ENCODE peak calls at places on chromosomes 1 and 21, in four cellular contexts. D is bronchial epithelial cell, T is fibroblast of lung, R is astrocyte. S is an unnamed sample.
A peak's percentile ranks its signal among the peaks of the same experiment; 100 is the strongest.

GRCh38 chr1:45412899-45413298 is 72.7 kb upstream of the MUTYH start:
- DNase-seq in R (no peak), D (no peak), T (no peak), S (no peak)

GRCh38 chr1:4673494-4673893 is 19.1 kb downstream of the AJAP1 start:
- DNase-seq in T (no peak), R (no peak), D (no peak), S (no peak)

GRCh38 chr1:171254859-171255258 is 6.6 kb downstream of the FMO1 start:
- DNase-seq in T (peak; percentile 49), D (peak; percentile 81), R (peak; percentile 36), S (no peak)

GRCh38 chr1:36390411-36390810 is 4.7 kb upstream of the STK40 start:
- DNase-seq in R (no peak), T (no peak), D (no peak), S (no peak)

GRCh38 chr21:36065497-36066036 is 4.3 kb upstream of the CBR1 start:
- DNase-seq in R (peak; percentile 51), T (peak; percentile 64), D (peak; percentile 74), S (no peak)

GRCh38 chr1:242449211-242449610 is 75.3 kb downstream of the PLD5 start:
- DNase-seq in D (no peak), R (no peak), T (no peak), S (no peak)

GRCh38 chr1:195495720-195496635 is 1112.3 kb downstream of the KCNT2 start:
- DNase-seq in R (no peak), D (no peak), T (no peak), S (no peak)

GRCh38 chr21:36579898-36580297 is 100.0 kb upstream of the CLDN14 start:
- DNase-seq in D (no peak), T (no peak), R (no peak), S (no peak)

GRCh38 chr21:29334717-29335428 is 36.2 kb downstream of the BACH1 start:
- DNase-seq in R (peak; percentile 93), T (peak; percentile 94), D (no peak), S (no peak)

GRCh38 chr1:150257624-150258274 is at the start of gene CA14:
- DNase-seq in D (no peak), R (no peak), T (peak; percentile 33), S (no peak)

GRCh38 chr1:147496571-147496970 is 44.7 kb upstream of the BCL9 start:
- DNase-seq in T (peak; percentile 48), D (no peak), R (peak; percentile 35), S (peak; percentile 65)

GRCh38 chr1:106910798-106911197 is 145.7 kb upstream of the PRMT6 start:
- DNase-seq in T (peak; percentile 25), D (peak; percentile 75), R (no peak), S (no peak)

GRCh38 chr1:64133036-64133435 is 70.4 kb upstream of the UBE2U start:
- DNase-seq in T (peak; percentile 92), D (peak; percentile 90), R (peak; percentile 90), S (peak; percentile 95)

GRCh38 chr1:111275079-111275478 is 15.6 kb upstream of the CHIA start:
- DNase-seq in D (peak; percentile 77), R (peak; percentile 77), T (peak; percentile 85), S (peak; percentile 97)

GRCh38 chr1:151013518-151013917 is 5.3 kb downstream of the PRUNE1 start:
- DNase-seq in T (peak; percentile 81), R (peak; percentile 71), D (no peak), S (no peak)

GRCh38 chr1:36565576-36566501 is 83.1 kb upstream of the CSF3R start:
- DNase-seq in T (no peak), R (no peak), D (no peak), S (no peak)

GRCh38 chr1:208895820-208896219 is 651.6 kb upstream of the PLXNA2 start:
- DNase-seq in T (no peak), R (no peak), D (no peak), S (no peak)

GRCh38 chr1:186662752-186663151 is 17.5 kb downstream of the PTGS2 start:
- DNase-seq in R (peak; percentile 14), T (peak; percentile 30), D (peak; percentile 90), S (peak; percentile 47)

GRCh38 chr1:30892251-30892650 is 16.3 kb downstream of the SDC3 start:
- DNase-seq in R (no peak), T (no peak), D (no peak), S (no peak)

GRCh38 chr1:211478376-211478775 is 13.6 kb downstream of the RD3 start:
- DNase-seq in R (no peak), T (no peak), D (no peak), S (no peak)

GRCh38 chr1:41241748-41242644 is at the start of gene SCMH1:
- DNase-seq in D (no peak), T (peak; percentile 40), R (peak; percentile 12), S (peak; percentile 49)

GRCh38 chr1:90417139-90417538 is 300.0 kb downstream of the BARHL2 start:
- DNase-seq in R (peak; percentile 60), D (peak; percentile 32), T (peak; percentile 63), S (no peak)

GRCh38 chr1:31714442-31715096 is 10.8 kb upstream of the COL16A1 start:
- DNase-seq in R (peak; percentile 60), D (peak; percentile 50), T (peak; percentile 78), S (peak; percentile 83)

GRCh38 chr1:15180945-15181523 is 27.5 kb downstream of the TMEM51 start:
- DNase-seq in D (no peak), R (no peak), T (no peak), S (no peak)

GRCh38 chr1:245771521-245772281 is 616.9 kb downstream of the KIF26B start:
- DNase-seq in T (peak; percentile 99), R (peak; percentile 99), D (peak; percentile 40), S (peak; percentile 28)

GRCh38 chr21:42031816-42032215 is 21.7 kb upstream of the ZBTB21 start:
- DNase-seq in R (no peak), D (no peak), T (no peak), S (no peak)

GRCh38 chr1:149978547-149979023 is 31.9 kb downstream of the OTUD7B start:
- DNase-seq in D (no peak), R (no peak), T (no peak), S (no peak)

GRCh38 chr1:203428981-203429599 is 46.5 kb upstream of the PRELP start:
- DNase-seq in D (peak; percentile 20), R (no peak), T (no peak), S (no peak)

GRCh38 chr1:221440658-221441057 is 301.2 kb downstream of the DUSP10 start:
- DNase-seq in T (peak; percentile 39), R (peak; percentile 38), D (peak; percentile 53), S (no peak)

GRCh38 chr1:246577082-246577719 is 10.9 kb downstream of the CNST start:
- DNase-seq in R (no peak), T (no peak), D (no peak), S (no peak)

GRCh38 chr1:160401487-160401805 is 1.1 kb downstream of the VANGL2 start:
- DNase-seq in T (no peak), R (no peak), D (no peak), S (no peak)

GRCh38 chr1:160398823-160399222 is 1.5 kb upstream of the VANGL2 start:
- DNase-seq in T (no peak), R (no peak), D (peak; percentile 83), S (no peak)

GRCh38 chr1:160399544-160400283 is 650 bp upstream of the VANGL2 start:
- DNase-seq in R (no peak), D (no peak), T (no peak), S (no peak)

GRCh38 chr1:160400646-160401486 is 502 bp downstream of the VANGL2 start:
- DNase-seq in T (peak; percentile 6), D (no peak), R (no peak), S (no peak)

DNA sequence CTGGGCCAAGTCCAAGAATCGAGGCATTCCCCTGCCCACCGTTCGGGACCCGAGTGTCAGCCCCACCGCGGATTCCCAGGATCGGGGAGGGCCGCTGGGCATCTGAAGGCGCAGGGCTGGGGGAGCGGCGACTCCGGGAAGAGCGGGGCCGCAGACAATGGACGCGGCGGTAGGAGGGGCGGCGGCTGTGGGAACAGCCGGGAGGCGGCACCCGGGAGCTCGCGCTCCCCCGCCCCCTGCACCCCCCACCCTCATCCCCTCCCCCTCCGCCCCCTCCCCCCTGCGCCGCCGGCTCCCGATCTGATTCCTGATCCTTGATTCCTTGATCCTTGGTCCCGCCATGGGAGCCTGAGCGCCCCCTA is at the start of gene VANGL2:
- DNase-seq in D (no peak), R (peak; percentile 44), T (peak; percentile 71), S (peak; percentile 63)
- H3K4me3 ChIP-seq in D (peak within 1 kb of the TSS; percentile 57), R (peak within 1 kb of the TSS; percentile 69), T (no peak within 1 kb of the TSS), S (peak within 1 kb of the TSS; percentile 48)

DNA sequence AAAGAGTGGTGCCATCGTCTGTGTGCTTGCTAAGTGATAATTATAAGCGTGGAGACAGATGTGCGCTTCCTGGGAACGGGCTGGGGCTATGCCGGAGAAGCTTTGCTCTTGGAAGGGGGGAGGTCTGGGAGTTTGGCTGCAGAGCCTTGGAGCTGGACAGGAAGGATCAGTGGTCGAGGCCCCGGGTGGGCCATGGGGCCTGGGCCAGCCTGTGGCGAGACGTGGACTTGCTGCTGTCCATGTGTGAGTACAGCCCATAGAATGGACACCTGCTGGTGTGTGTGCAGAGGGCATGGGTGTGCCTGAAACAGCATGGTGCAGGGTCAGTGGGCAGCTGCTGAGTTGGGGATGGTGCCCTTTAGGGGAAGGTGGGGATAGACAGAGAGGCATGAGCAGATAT is 121.3 kb downstream of the PCBP3 start:
- DNase-seq in D (no peak), T (no peak), R (no peak), S (no peak)
- H3K27me3 ChIP-seq in D (no peaks in the 10 kb centered on the region), T (no peaks in the 10 kb centered on the region), R (no peaks in the 10 kb centered on the region), S (no peaks in the 10 kb centered on the region)

DNA sequence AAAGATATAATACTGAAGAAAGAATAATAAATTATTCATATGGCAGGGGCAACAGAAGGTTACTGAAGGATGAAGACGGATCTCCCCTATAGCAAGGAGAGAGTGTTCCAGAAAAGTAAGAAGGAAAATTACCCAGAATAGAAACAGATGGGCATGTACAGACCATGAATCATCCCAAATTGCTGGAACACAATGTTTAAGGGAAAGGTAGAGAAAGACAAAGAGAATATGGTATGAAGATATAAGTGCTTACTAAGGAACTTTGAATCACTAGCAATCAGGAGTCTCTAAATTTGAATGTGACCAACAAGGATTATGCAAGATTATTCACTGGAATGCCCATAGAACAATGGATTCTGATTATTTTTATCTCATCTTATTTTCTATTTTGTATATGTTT is 375.4 kb downstream of the COL11A1 start:
- DNase-seq in D (peak; percentile 50), R (peak; percentile 46), T (peak; percentile 64), S (no peak)
- H3K36me3 ChIP-seq in D (no peaks in the 10 kb centered on the region), R (no peaks in the 10 kb centered on the region), T (no peaks in the 10 kb centered on the region), S (no peaks in the 10 kb centered on the region)

GRCh38 chr1:32873484-32873883 is 2.8 kb upstream of the FNDC5 start:
- DNase-seq in R (no peak), T (no peak), D (no peak), S (no peak)
- H3K4me3 ChIP-seq in R (no peak overlapping the region), T (no peak overlapping the region), D (no peak overlapping the region), S (no peak overlapping the region)

GRCh38 chr1:24111264-24111997 is 504 bp downstream of the MYOM3 start:
- DNase-seq in D (peak; percentile 58), R (no peak), T (no peak), S (no peak)

GRCh38 chr1:24110642-24111263 is 1.2 kb downstream of the MYOM3 start:
- DNase-seq in T (no peak), D (no peak), R (no peak), S (peak; percentile 56)

GRCh38 chr1:24109166-24109483 is 2.8 kb downstream of the MYOM3 start:
- DNase-seq in R (no peak), T (no peak), D (no peak), S (no peak)

GRCh38 chr1:24108334-24109165 is 3.4 kb downstream of the MYOM3 start:
- DNase-seq in D (peak; percentile 96), R (peak; percentile 89), T (peak; percentile 93), S (peak; percentile 90)

GRCh38 chr1:24109686-24110475 is 2.1 kb downstream of the MYOM3 start:
- DNase-seq in D (no peak), R (no peak), T (no peak), S (no peak)
- H3K27me3 ChIP-seq in D (no peaks in the 10 kb centered on the region), R (peaks cover 3% of the 10 kb centered on the region), T (peaks cover 7% of the 10 kb centered on the region), S (no peaks in the 10 kb centered on the region)